ENCODE peak calls at places on chromosomes 5 and 9, in ten cellular contexts. D is right cardiac atrium; K is cardiac muscle cell; F is spleen; O is heart left ventricle; J is CD4-positive, alpha-beta memory T cell; B is GM23338; M is fibroblast of lung; E is naive thymus-derived CD4-positive, alpha-beta T cell; H is hepatocyte. V is an unnamed sample. For H3K4me1, the result is how much of the 10 kb centered on the place peaks cover.

GRCh38 chr9:71638627-71639026 is 129.7 kb downstream of the CEMIP2 start:
- DNase-seq in D (peak), K (no peak), F (no peak), O (no peak), J (peak), B (no peak), M (peak), E (no peak), H (no peak), V (peak)

GRCh38 chr9:113590991-113591898 is 127.7 kb downstream of the RGS3 start:
- DNase-seq in D (peak), K (peak), F (peak), O (peak), J (peak), B (peak), M (peak), E (peak), H (peak), V (no peak)

GRCh38 chr9:3936520-3937235 is 363.2 kb downstream of the GLIS3 start:
- DNase-seq in D (peak), K (peak), F (peak), O (peak), J (no peak), B (no peak), M (peak), E (no peak), H (no peak), V (no peak)

GRCh38 chr5:59152701-59153245 is 569.9 kb downstream of the RAB3C start:
- DNase-seq in D (no peak), K (no peak), F (no peak), O (no peak), J (no peak), B (no peak), M (no peak), E (no peak), H (no peak), V (no peak)

GRCh38 chr5:59746261-59746765 is 147.2 kb downstream of the PDE4D start:
- DNase-seq in D (no peak), K (no peak), F (no peak), O (no peak), J (no peak), B (no peak), M (peak), E (no peak), H (peak), V (no peak)

GRCh38 chr9:98101868-98102273 is 17.2 kb downstream of the TRIM14 start:
- DNase-seq in D (no peak), K (no peak), F (peak), O (no peak), J (peak), B (peak), M (no peak), E (peak), H (no peak), V (peak)

GRCh38 chr5:124742521-124742920 is 3.9 kb downstream of the ZNF608 start:
- DNase-seq in D (no peak), K (no peak), F (no peak), O (no peak), J (no peak), B (no peak), M (no peak), E (no peak), H (no peak), V (no peak)

GRCh38 chr5:60185230-60186104 is 291.9 kb upstream of the PDE4D start:
- DNase-seq in D (no peak), K (no peak), F (no peak), O (no peak), J (no peak), B (no peak), M (no peak), E (no peak), H (no peak), V (no peak)

GRCh38 chr5:90297045-90297764 is 112.4 kb downstream of the CETN3 start:
- DNase-seq in D (no peak), K (peak), F (no peak), O (no peak), J (no peak), B (peak), M (no peak), E (no peak), H (no peak), V (no peak)

GRCh38 chr5:8650197-8650596 is 781.2 kb downstream of the MTRR start:
- DNase-seq in D (no peak), K (no peak), F (no peak), O (no peak), J (no peak), B (no peak), M (no peak), E (no peak), H (no peak), V (no peak)

GRCh38 chr9:32251539-32251938 is 132.9 kb upstream of the ACO1 start:
- DNase-seq in D (no peak), K (peak), F (no peak), O (no peak), J (peak), B (peak), M (peak), E (peak), H (peak), V (peak)

GRCh38 chr9:137550958-137551655 is 572 bp upstream of the MRPL41 start:
- DNase-seq in D (no peak), K (peak), F (peak), O (no peak), J (no peak), B (peak), M (no peak), E (peak), H (peak), V (no peak)

GRCh38 chr9:15357050-15357653 is 50.1 kb upstream of the TTC39B start:
- DNase-seq in D (no peak), K (no peak), F (no peak), O (no peak), J (peak), B (peak), M (no peak), E (peak), H (peak), V (peak)

GRCh38 chr5:57456056-57456455 is 26.6 kb downstream of the ACTBL2 start:
- DNase-seq in D (no peak), K (no peak), F (no peak), O (no peak), J (no peak), B (no peak), M (no peak), E (no peak), H (no peak), V (no peak)

DNA sequence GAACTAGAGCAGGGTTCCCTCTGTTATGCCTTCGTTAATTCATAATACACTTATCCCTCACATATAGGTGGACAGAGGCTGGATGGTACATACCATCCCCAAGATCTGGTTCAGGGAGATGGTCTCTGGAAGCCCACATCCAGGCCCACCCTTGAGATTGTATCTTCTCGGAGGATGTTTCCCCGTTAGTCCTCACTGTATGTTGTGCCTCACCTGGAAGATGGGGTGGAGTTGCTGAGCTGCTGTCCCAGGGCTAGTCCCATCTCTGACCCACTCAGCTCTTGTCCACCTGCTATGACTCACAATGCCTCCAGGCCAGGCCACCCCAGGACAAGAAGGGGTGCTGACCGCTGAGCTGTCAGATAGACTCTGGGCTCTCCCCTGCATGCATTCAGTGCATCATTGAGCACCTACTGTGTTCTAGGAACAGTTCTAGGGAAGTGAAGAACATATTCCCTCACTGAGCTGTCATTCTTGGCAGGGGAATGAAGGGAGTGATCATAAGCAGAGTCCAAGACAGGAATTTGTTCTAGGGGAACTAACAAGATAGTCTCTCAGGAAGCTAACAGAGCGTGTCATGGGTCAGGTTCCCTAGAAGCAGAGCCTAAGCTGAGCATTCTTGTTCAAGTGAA is at the start of gene CBY3:
- DNase-seq in D (no peak), K (no peak), F (no peak), O (no peak), J (no peak), B (no peak), M (no peak), E (no peak), H (no peak), V (no peak)
- H3K4me1 ChIP-seq in D (under half), K (under half), F (under half), O (under half), J (under half), B (under half), M (under half), E (under half), H (under half), V (under half)

DNA sequence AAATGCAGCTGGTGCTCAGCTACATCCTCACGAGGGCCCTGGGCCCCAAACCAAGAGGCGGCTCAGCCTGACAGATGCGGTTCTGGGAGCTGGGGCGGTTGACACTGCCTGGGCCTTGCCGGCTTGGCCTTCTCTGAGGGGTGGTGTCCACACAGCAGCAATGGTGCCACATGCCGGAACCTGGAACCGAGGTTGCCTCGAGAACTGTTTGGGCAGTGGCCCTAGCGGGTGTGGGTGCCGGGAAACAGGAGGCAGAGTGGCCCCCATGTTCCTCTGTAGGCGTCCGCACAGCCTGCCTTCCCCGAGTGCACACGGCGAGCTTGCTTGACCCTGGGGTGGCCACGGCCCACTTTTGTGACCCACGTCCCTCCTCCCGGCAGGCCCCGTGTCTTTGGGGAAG is 27.5 kb upstream of the SLC12A7 start:
- DNase-seq in D (no peak), K (no peak), F (no peak), O (no peak), J (no peak), B (no peak), M (no peak), E (no peak), H (no peak), V (no peak)
- H3K4me1 ChIP-seq in D (under half), K (under half), F (under half), O (under half), J (under half), B (under half), M (under half), E (under half), H (under half), V (under half)

DNA sequence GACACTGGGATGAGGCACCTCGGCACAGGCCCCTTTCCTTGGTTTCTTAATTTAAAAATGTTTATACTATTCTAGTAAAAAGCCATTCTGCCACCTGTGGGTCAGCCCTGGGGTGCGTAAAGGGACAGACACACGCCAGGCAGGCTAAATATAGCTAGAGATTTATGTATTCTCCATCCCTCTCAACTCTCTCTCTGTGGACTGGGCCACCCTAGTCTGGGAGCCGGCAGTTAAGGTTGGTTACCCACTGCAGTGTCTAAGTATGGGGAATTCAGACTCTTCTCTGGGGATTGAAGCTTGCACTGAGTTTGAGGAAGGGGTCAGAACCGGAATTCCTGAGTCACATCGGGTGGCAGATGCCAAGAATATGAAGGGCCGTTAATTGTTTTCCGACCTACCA is 1.9 kb downstream of the NEURL1B start:
- DNase-seq in D (no peak), K (no peak), F (peak), O (no peak), J (no peak), B (no peak), M (no peak), E (no peak), H (no peak), V (no peak)
- H3K4me1 ChIP-seq in D (under half), K (under half), F (under half), O (half or more), J (under half), B (half or more), M (under half), E (under half), H (under half), V (under half)

DNA sequence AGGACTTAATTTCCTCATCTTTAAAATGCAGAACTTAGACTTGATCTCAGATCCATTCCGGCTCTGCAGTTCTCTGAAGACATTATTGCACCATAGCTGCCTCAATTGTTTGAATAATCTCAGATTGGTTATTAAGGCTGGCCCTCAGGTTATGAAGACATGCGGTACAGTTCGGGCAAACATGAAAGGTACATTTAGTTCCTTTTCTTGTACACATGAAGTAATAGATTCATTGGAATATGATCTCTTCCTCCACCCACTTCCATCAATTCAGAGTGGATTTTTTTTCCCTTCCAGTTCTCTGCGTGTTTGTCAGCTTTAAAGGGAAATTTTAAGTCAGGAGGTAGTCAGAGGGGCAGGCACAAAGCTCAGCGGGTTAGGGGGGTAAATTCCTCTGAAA is 28.0 kb downstream of the ATP6V0E1 start:
- DNase-seq in D (no peak), K (no peak), F (no peak), O (no peak), J (no peak), B (no peak), M (no peak), E (no peak), H (no peak), V (no peak)
- H3K4me1 ChIP-seq in D (under half), K (under half), F (half or more), O (under half), J (under half), B (under half), M (under half), E (under half), H (under half), V (under half)

DNA sequence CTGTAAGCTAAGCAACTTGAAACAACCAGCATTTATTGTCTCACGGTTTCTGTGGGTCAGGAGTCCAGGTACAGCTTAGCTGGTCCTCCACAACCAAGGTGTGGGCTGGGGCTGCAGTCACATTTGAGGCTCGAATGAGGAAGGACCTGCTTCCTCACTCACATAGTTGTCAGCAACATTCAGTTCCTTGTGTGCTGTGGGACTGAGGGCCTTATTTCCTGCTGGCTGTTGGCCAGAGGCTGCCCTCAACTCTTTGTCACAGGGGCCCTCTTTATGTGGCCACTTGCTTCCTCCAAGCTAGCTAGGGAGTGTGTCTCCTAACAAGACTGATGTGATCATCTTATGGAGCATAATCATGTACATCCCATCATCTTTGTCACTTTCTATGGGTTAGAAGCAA is 29.2 kb upstream of the SEMA4D start:
- DNase-seq in D (peak), K (no peak), F (peak), O (no peak), J (no peak), B (no peak), M (no peak), E (no peak), H (no peak), V (no peak)
- H3K4me1 ChIP-seq in D (under half), K (under half), F (half or more), O (under half), J (half or more), B (under half), M (under half), E (half or more), H (under half), V (half or more)

GRCh38 chr9:134381671-134382505 is 55.6 kb downstream of the RXRA start:
- DNase-seq in D (peak), K (no peak), F (peak), O (peak), J (peak), B (no peak), M (no peak), E (peak), H (peak), V (peak)

GRCh38 chr9:134384811-134385479 is 58.7 kb downstream of the RXRA start:
- DNase-seq in D (no peak), K (no peak), F (no peak), O (no peak), J (no peak), B (no peak), M (no peak), E (no peak), H (no peak), V (no peak)

GRCh38 chr9:134383148-134383547 is 56.9 kb downstream of the RXRA start:
- DNase-seq in D (no peak), K (no peak), F (no peak), O (no peak), J (no peak), B (no peak), M (no peak), E (no peak), H (no peak), V (no peak)

GRCh38 chr9:134381262-134381661 is 55.0 kb downstream of the RXRA start:
- DNase-seq in D (no peak), K (no peak), F (no peak), O (no peak), J (no peak), B (no peak), M (no peak), E (no peak), H (no peak), V (no peak)

DNA sequence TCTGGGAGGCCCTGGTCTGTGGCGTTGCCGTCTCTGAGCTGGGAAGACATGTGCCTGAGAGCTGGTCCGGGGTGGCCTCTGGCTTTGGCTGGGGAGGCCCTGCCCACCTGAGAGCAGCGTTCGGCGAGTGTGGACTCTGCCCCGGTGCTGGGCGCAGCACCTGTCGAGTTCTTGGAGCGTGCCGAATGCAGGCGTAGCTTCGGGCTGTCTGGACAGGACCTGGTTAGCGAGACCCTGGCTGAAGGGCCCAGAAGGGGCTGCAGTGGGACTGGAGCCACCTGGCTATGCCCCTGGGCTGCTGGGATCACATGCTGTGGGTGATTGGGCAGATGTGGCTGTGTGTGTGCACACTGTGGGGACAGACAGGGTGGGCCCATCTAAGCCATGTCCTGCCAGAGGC is 56.5 kb downstream of the RXRA start:
- DNase-seq in D (no peak), K (no peak), F (no peak), O (no peak), J (no peak), B (no peak), M (no peak), E (no peak), H (peak), V (no peak)
- H3K4me1 ChIP-seq in D (half or more), K (under half), F (half or more), O (half or more), J (under half), B (under half), M (under half), E (under half), H (half or more), V (under half)

GRCh38 chr5:138529812-138530211 is 13.2 kb downstream of the ETF1 start:
- DNase-seq in D (no peak), K (no peak), F (no peak), O (no peak), J (no peak), B (no peak), M (no peak), E (no peak), H (no peak), V (no peak)
- H3K4me1 ChIP-seq in D (under half), K (under half), F (half or more), O (under half), J (under half), B (under half), M (under half), E (under half), H (under half), V (under half)

V was measured in CD8-positive, alpha-beta T cell.